ENCODE peak calls at places on chromosome 12, in five cellular contexts. B is colonic mucosa; E is GM10248; J is HCT116; O is CD8-positive, alpha-beta T cell. R is an unnamed sample.

GRCh38 chr12:83796527-83796926 is 1109.8 kb downstream of the TMTC2 start:
- DNase-seq in B (no peak), O (no peak), E (no peak), J (peak), R (no peak)

GRCh38 chr12:105922670-105923102 is 216.1 kb downstream of the NUAK1 start:
- DNase-seq in O (no peak), B (no peak), J (no peak), E (no peak), R (no peak)

GRCh38 chr12:2108975-2109671 is 56.3 kb downstream of the CACNA1C start:
- DNase-seq in B (no peak), E (no peak), O (no peak), J (no peak), R (no peak)

GRCh38 chr12:82862069-82862841 is 175.5 kb downstream of the TMTC2 start:
- DNase-seq in O (no peak), J (no peak), E (no peak), B (no peak), R (no peak)

GRCh38 chr12:10940389-10940788 is 1.3 kb upstream of the TAS2R14 start:
- DNase-seq in B (no peak), E (no peak), J (no peak), O (no peak), R (no peak)

GRCh38 chr12:106976013-106976658 is 10.8 kb downstream of the MTERF2 start:
- DNase-seq in B (no peak), O (no peak), E (no peak), J (no peak), R (no peak)

GRCh38 chr12:27498159-27498558 is 25.8 kb upstream of the PPFIBP1 start:
- DNase-seq in O (no peak), B (no peak), E (no peak), J (no peak), R (peak)

GRCh38 chr12:42873401-42873800 is 283.9 kb upstream of the PRICKLE1 start:
- DNase-seq in B (no peak), O (no peak), E (no peak), J (no peak), R (no peak)

GRCh38 chr12:6370994-6371754 is 4.2 kb downstream of the SCNN1A start:
- DNase-seq in B (peak), O (no peak), J (peak), E (no peak), R (no peak)

GRCh38 chr12:52380271-52380694 is 5.2 kb downstream of the KRT84 start:
- DNase-seq in J (no peak), O (no peak), B (peak), E (no peak), R (no peak)

GRCh38 chr12:20508362-20508761 is 140.0 kb downstream of the PDE3A start:
- DNase-seq in B (no peak), E (no peak), J (no peak), O (no peak), R (no peak)

GRCh38 chr12:97995085-97995484 is 520.3 kb upstream of the TMPO start:
- DNase-seq in J (no peak), B (no peak), E (no peak), O (no peak), R (no peak)
- TF ChIP-seq CTCF in J (no peak), B (no peak), E (no peak), O (no peak), R (no peak)

GRCh38 chr12:61546296-61546695 is 713.9 kb upstream of the USP15 start:
- DNase-seq in B (no peak), J (peak), O (no peak), E (no peak), R (no peak)
- TF ChIP-seq CTCF in B (no peak), J (peak), O (no peak), E (no peak), R (no peak)

GRCh38 chr12:67069451-67070306 is 199.5 kb upstream of the CAND1 start:
- DNase-seq in B (peak), J (no peak), O (peak), E (peak), R (peak)
- TF ChIP-seq CTCF in B (no peak), J (no peak), O (no peak), E (no peak), R (no peak)

GRCh38 chr12:55955800-55956508 is 9.9 kb downstream of the PMEL start:
- DNase-seq in B (no peak), J (peak), O (peak), E (no peak), R (no peak)
- TF ChIP-seq CTCF in B (peak), J (peak), O (peak), E (no peak), R (no peak)

GRCh38 chr12:39442895-39443703 is at the start of gene KIF21A:
- DNase-seq in J (peak), E (peak), B (peak), O (peak), R (peak)
- TF ChIP-seq CTCF in J (no peak), E (peak), B (peak), O (peak), R (no peak)

DNA sequence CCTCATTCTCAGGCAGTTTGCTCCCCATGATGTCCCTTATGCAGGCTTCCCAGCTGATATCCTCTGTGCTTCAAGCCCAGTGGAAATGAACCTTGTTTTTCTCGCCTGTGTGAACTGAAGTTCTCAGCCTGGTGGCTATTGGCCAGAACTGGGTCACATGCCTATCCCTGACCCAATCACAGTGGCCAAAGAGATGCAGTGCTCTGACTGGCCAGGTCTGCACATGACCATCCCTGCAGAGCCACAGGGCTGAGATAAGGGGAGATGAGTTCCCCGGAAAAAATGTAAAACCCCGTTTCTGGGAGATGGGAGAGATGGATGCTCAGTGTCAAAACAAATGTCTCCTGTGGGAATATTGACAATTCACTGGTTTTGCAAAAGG is 34.7 kb upstream of the FZD10 start:
- DNase-seq in B (peak), O (no peak), J (no peak), E (no peak), R (no peak)
- TF ChIP-seq CTCF in B (no peak), O (no peak), J (no peak), E (no peak), R (no peak)

GRCh38 chr12:131836193-131836592 is 8.0 kb downstream of the MMP17 start:
- DNase-seq in J (no peak), B (no peak), E (no peak), O (no peak), R (no peak)
- TF ChIP-seq CTCF in J (peak), B (no peak), E (peak), O (no peak), R (no peak)